ENCODE peak calls at places on chromosome 22, in nine cellular contexts. Q, O, N, U, Z, A, J, M and T are unnamed samples.

GRCh38 chr22:25666308-25666707 is 75.7 kb upstream of the MYO18B start:
- DNase-seq in Q (no peak), O (no peak), N (no peak), U (no peak), Z (no peak), A (peak; percentile 34), J (no peak), M (no peak), T (no peak)

GRCh38 chr22:39316440-39317083 is 2.9 kb downstream of the RPL3 start:
- DNase-seq in Q (peak; percentile 91), O (peak; percentile 60), N (peak; percentile 57), U (peak; percentile 81), Z (peak; percentile 95), A (peak; percentile 81), J (peak; percentile 86), M (peak; percentile 84), T (peak; percentile 83)

GRCh38 chr22:47944941-47945340 is 1182.5 kb downstream of the TBC1D22A start:
- DNase-seq in Q (no peak), O (no peak), N (no peak), U (no peak), Z (no peak), A (no peak), J (no peak), M (no peak), T (no peak)

GRCh38 chr22:49616356-49617231 is 211.1 kb downstream of the BRD1 start:
- DNase-seq in Q (no peak), O (no peak), N (no peak), U (no peak), Z (no peak), A (no peak), J (no peak), M (no peak), T (no peak)

GRCh38 chr22:48647051-48647450 is 1180.6 kb downstream of the BRD1 start:
- DNase-seq in Q (no peak), O (no peak), N (no peak), U (no peak), Z (no peak), A (no peak), J (no peak), M (no peak), T (no peak)

GRCh38 chr22:38081941-38082828 is 1.8 kb downstream of the SLC16A8 start:
- DNase-seq in Q (no peak), O (no peak), N (no peak), U (no peak), Z (no peak), A (peak; percentile 58), J (no peak), M (no peak), T (no peak)

GRCh38 chr22:38824587-38824986 is 19.2 kb downstream of the NPTXR start:
- DNase-seq in Q (peak; percentile 62), O (no peak), N (no peak), U (peak; percentile 88), Z (peak; percentile 88), A (peak; percentile 98), J (peak; percentile 67), M (peak; percentile 78), T (peak; percentile 61)

GRCh38 chr22:19277785-19278184 is 13.7 kb downstream of the CLTCL1 start:
- DNase-seq in Q (no peak), O (no peak), N (no peak), U (no peak), Z (no peak), A (no peak), J (no peak), M (no peak), T (no peak)

GRCh38 chr22:49719046-49719445 is 108.6 kb downstream of the BRD1 start:
- DNase-seq in Q (no peak), O (no peak), N (no peak), U (no peak), Z (no peak), A (no peak), J (no peak), M (no peak), T (no peak)

GRCh38 chr22:32764330-32765116 is 37.0 kb upstream of the TIMP3 start:
- DNase-seq in Q (no peak), O (no peak), N (no peak), U (no peak), Z (peak; percentile 94), A (peak; percentile 41), J (no peak), M (no peak), T (no peak)

GRCh38 chr22:32644252-32645100 is 157.0 kb upstream of the TIMP3 start:
- DNase-seq in Q (peak; percentile 55), O (no peak), N (no peak), U (no peak), Z (peak; percentile 12), A (peak; percentile 36), J (no peak), M (no peak), T (no peak)

DNA sequence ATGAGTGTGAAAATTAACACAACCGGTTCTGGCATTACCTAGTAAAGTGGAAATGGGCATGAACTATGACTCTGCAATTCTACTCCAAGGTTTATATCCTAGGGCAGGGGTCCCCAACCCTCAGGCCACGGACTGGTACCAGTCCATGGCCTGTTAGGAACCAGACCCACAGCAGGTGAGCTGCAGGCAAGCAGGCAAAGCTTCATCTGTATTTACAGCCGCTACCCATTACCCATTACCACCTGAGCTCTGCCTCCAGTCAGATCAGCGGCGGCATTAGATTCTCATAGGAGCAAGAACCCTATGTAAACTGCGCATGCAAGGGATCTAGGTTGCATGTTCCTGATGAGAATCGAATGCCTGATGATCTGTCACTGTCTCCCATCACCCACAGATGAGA is 49.8 kb downstream of the MORC2 start:
- DNase-seq in Q (no peak), O (no peak), N (no peak), U (no peak), Z (no peak), A (no peak), J (no peak), M (no peak), T (no peak)
- H3K9me2 ChIP-seq in Q (no peaks in the 10 kb centered on the region), O (no peaks in the 10 kb centered on the region), N (no peaks in the 10 kb centered on the region), U (no peaks in the 10 kb centered on the region), Z (no peaks in the 10 kb centered on the region), A (no peaks in the 10 kb centered on the region), J (no peaks in the 10 kb centered on the region), M (no peaks in the 10 kb centered on the region), T (no peaks in the 10 kb centered on the region)

GRCh38 chr22:46041642-46042041 is 64.7 kb upstream of the WNT7B start:
- DNase-seq in Q (no peak), O (no peak), N (no peak), U (no peak), Z (no peak), A (no peak), J (no peak), M (no peak), T (no peak)
- H3K4me3 ChIP-seq in Q (no peak overlapping the region), O (no peak overlapping the region), N (no peak overlapping the region), U (no peak overlapping the region), Z (no peak overlapping the region), A (no peak overlapping the region), J (peak overlapping the region; percentile 42), M (no peak overlapping the region), T (no peak overlapping the region)

DNA sequence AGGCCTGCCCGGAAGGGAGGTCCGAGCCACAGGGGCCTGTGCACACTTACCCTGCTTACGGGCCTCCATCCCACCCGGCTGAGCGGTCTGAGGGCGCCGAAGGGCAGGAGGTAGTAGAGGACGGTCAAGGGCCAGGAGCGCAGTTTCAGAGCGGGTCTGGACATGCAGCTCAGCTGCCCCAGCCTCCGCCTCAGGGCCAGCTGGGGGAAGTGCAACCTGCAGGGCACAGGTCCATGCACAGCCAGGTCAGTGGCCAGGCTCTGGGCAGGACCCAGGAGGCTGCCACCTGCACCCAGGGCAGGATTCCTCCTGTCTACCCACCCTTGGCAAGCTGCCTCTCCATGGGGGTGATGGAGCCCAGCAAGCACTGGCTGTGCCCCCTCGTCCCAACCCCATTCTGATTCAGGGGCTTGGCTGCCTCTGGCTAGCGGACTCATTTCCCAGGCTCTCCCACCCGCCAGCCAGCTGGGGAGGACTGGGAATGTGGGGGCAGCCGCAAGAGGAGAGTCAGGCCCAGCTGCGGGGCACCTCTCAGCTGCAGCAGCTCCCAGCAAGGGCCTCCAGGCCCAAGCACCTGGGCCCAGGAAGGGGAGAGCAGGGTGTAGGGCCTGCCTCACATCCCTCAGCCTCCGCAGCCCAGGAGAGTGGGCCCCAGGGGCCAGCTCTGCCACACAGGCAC is 38.2 kb downstream of the PISD start:
- DNase-seq in Q (no peak), O (no peak), N (no peak), U (no peak), Z (no peak), A (no peak), J (no peak), M (no peak), T (no peak)
- H3K9me2 ChIP-seq in Q (no peaks in the 10 kb centered on the region), O (no peaks in the 10 kb centered on the region), N (no peaks in the 10 kb centered on the region), U (no peaks in the 10 kb centered on the region), Z (no peaks in the 10 kb centered on the region), A (no peaks in the 10 kb centered on the region), J (no peaks in the 10 kb centered on the region), M (no peaks in the 10 kb centered on the region), T (no peaks in the 10 kb centered on the region)

GRCh38 chr22:35838849-35839646 is 121.4 kb downstream of the APOL5 start:
- DNase-seq in Q (peak; percentile 30), O (peak; percentile 24), N (no peak), U (peak; percentile 56), Z (peak; percentile 91), A (peak; percentile 70), J (peak; percentile 54), M (no peak), T (peak; percentile 69)
- H3K4me3 ChIP-seq in Q (peak overlapping the region; percentile 69), O (peak overlapping the region; percentile 69), N (peak overlapping the region; percentile 69), U (no peak overlapping the region), Z (peak overlapping the region; percentile 97), A (peak overlapping the region; percentile 54), J (peak overlapping the region; percentile 83), M (peak overlapping the region; percentile 76), T (peak overlapping the region; percentile 74)

GRCh38 chr22:35998748-35999147 is 29.9 kb downstream of the RBFOX2 start:
- DNase-seq in Q (no peak), O (no peak), N (no peak), U (no peak), Z (no peak), A (no peak), J (no peak), M (no peak), T (no peak)
- H3K9me2 ChIP-seq in Q (no peaks in the 10 kb centered on the region), O (no peaks in the 10 kb centered on the region), N (no peaks in the 10 kb centered on the region), U (no peaks in the 10 kb centered on the region), Z (no peaks in the 10 kb centered on the region), A (no peaks in the 10 kb centered on the region), J (no peaks in the 10 kb centered on the region), M (no peaks in the 10 kb centered on the region), T (no peaks in the 10 kb centered on the region)

GRCh38 chr22:44887941-44888366 is 121.9 kb downstream of the PHF21B start:
- DNase-seq in Q (no peak), O (no peak), N (peak; percentile 54), U (no peak), Z (no peak), A (no peak), J (no peak), M (no peak), T (no peak)
- H3K4me3 ChIP-seq in Q (no peak overlapping the region), O (no peak overlapping the region), N (no peak overlapping the region), U (no peak overlapping the region), Z (no peak overlapping the region), A (no peak overlapping the region), J (no peak overlapping the region), M (no peak overlapping the region), T (no peak overlapping the region)

GRCh38 chr22:29541845-29542244 is 11.7 kb downstream of the THOC5 start:
- DNase-seq in Q (no peak), O (no peak), N (no peak), U (no peak), Z (no peak), A (no peak), J (no peak), M (no peak), T (no peak)
- H3K9me2 ChIP-seq in Q (no peaks in the 10 kb centered on the region), O (no peaks in the 10 kb centered on the region), N (no peaks in the 10 kb centered on the region), U (no peaks in the 10 kb centered on the region), Z (no peaks in the 10 kb centered on the region), A (no peaks in the 10 kb centered on the region), J (no peaks in the 10 kb centered on the region), M (no peaks in the 10 kb centered on the region), T (no peaks in the 10 kb centered on the region)